ENCODE peak calls at places on chromosomes 2 and 18, in six cellular contexts. O is SK-N-SH, P is IMR-90, T is GM23338, K is GM12878, Q is astrocyte. I is an unnamed sample. For H4K20me1 and H3K4me1, the result is how much of the 10 kb centered on the place peaks cover.

GRCh38 chr18:73144030-73144429 is 276.2 kb upstream of the NETO1 start:
- DNase-seq in O (no peak), P (no peak), T (no peak), K (no peak), Q (no peak), I (no peak)

GRCh38 chr2:236833501-236834186 is 252.0 kb upstream of the COPS8 start:
- DNase-seq in O (no peak), P (peak), T (no peak), K (no peak), Q (peak), I (no peak)

GRCh38 chr2:156065912-156066311 is 266.6 kb downstream of the NR4A2 start:
- DNase-seq in O (no peak), P (no peak), T (peak), K (no peak), Q (no peak), I (no peak)

GRCh38 chr18:26268454-26268853 is 42.2 kb downstream of the TAF4B start:
- DNase-seq in O (no peak), P (no peak), T (no peak), K (no peak), Q (no peak), I (no peak)

GRCh38 chr2:141331127-141331526 is 799.7 kb downstream of the LRP1B start:
- DNase-seq in O (no peak), P (peak), T (no peak), K (no peak), Q (peak), I (peak)

GRCh38 chr2:242057379-242058040 is 188.0 kb downstream of the RTP5 start:
- DNase-seq in O (no peak), P (no peak), T (no peak), K (no peak), Q (no peak), I (no peak)

GRCh38 chr18:7084080-7084765 is 33.4 kb downstream of the LAMA1 start:
- DNase-seq in O (no peak), P (peak), T (no peak), K (peak), Q (peak), I (peak)

GRCh38 chr2:75533135-75533534 is 27.6 kb downstream of the EVA1A start:
- DNase-seq in O (no peak), P (no peak), T (no peak), K (no peak), Q (no peak), I (no peak)

GRCh38 chr18:44742741-44743311 is 62.1 kb downstream of the SETBP1 start:
- DNase-seq in O (peak), P (peak), T (peak), K (no peak), Q (peak), I (peak)

GRCh38 chr2:118078734-118079133 is 9.5 kb upstream of the INSIG2 start:
- DNase-seq in O (no peak), P (no peak), T (no peak), K (no peak), Q (no peak), I (no peak)

GRCh38 chr2:239395524-239395923 is 5.3 kb downstream of the HDAC4 start:
- DNase-seq in O (no peak), P (no peak), T (no peak), K (no peak), Q (no peak), I (no peak)

GRCh38 chr2:239394978-239395377 is 5.8 kb downstream of the HDAC4 start:
- DNase-seq in O (no peak), P (no peak), T (no peak), K (no peak), Q (no peak), I (no peak)

GRCh38 chr2:239393941-239394340 is 6.9 kb downstream of the HDAC4 start:
- DNase-seq in O (no peak), P (peak), T (no peak), K (no peak), Q (no peak), I (peak)

GRCh38 chr2:239393401-239393940 is 7.3 kb downstream of the HDAC4 start:
- DNase-seq in O (peak), P (no peak), T (no peak), K (no peak), Q (no peak), I (no peak)

DNA sequence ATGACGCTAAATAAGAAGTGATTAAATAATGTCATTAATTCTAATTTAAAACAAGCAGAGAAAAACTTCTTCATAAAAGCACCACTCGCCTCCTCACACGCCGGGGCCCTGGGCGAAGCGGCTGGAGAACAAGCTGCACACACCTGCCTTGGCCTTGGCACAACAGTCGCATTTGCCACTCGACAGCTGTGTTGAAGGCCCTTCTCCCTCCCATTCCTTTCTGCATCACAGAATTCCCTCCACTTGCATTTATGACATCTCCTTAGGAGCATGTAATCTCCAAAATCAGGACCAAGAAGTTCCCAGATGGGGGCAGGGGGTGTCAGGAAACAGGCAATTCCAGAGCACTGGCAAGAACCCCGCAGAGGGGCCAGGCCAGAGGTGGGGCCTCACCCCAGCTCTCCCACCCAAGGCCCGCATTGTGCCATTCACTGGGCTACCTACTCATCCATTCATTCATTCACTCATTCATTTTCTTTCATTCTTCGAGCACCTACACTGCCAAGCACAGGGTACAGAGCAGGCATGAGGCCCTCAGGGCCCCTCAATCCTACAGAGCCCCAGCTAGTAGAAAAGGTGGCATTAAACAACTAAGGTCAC is 6.4 kb downstream of the HDAC4 start:
- DNase-seq in O (no peak), P (no peak), T (no peak), K (no peak), Q (no peak), I (no peak)
- H4K20me1 ChIP-seq in O (under half), P (half or more), T (half or more), K (under half), Q (half or more), I (under half)

GRCh38 chr2:215747244-215747620 is 266.1 kb downstream of the MREG start:
- DNase-seq in O (no peak), P (peak), T (no peak), K (no peak), Q (peak), I (no peak)

GRCh38 chr2:215750763-215751162 is 262.6 kb downstream of the MREG start:
- DNase-seq in O (no peak), P (no peak), T (no peak), K (no peak), Q (no peak), I (no peak)

GRCh38 chr2:215749092-215749957 is 264.0 kb downstream of the MREG start:
- DNase-seq in O (no peak), P (peak), T (no peak), K (no peak), Q (peak), I (peak)

GRCh38 chr2:215746507-215747243 is 266.7 kb downstream of the MREG start:
- DNase-seq in O (no peak), P (no peak), T (no peak), K (no peak), Q (no peak), I (no peak)

GRCh38 chr2:215748446-215748845 is 264.9 kb downstream of the MREG start:
- DNase-seq in O (no peak), P (peak), T (no peak), K (no peak), Q (no peak), I (no peak)
- H3K4me1 ChIP-seq in O (under half), P (under half), T (under half), K (under half), Q (under half), I (under half)

GRCh38 chr18:12574494-12575185 is 83.3 kb downstream of the SPIRE1 start:
- DNase-seq in O (no peak), P (peak), T (no peak), K (no peak), Q (no peak), I (peak)

GRCh38 chr18:12564861-12565260 is 93.0 kb downstream of the SPIRE1 start:
- DNase-seq in O (no peak), P (no peak), T (no peak), K (no peak), Q (no peak), I (no peak)

GRCh38 chr18:12571617-12572016 is 86.3 kb downstream of the SPIRE1 start:
- DNase-seq in O (no peak), P (no peak), T (no peak), K (no peak), Q (no peak), I (no peak)

GRCh38 chr18:12567849-12568248 is 90.1 kb downstream of the SPIRE1 start:
- DNase-seq in O (no peak), P (no peak), T (no peak), K (no peak), Q (no peak), I (no peak)

DNA sequence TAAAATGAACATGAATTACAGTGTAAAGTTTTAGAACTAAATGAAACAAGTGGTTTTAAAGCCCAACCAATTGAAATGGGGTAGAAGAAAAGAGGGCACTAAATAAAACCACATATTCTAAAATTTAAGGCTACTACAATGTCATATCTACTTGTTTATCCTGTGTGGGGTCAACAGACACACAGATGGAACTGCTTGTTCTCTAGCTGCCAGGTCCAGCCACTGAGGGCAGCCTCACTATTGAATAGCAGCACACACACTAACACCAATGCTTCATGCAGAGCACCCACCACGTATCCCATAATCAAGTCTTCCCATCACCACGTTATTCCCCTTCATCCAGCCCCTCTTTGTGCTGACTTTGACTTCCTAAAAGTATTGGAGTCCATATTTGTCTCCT is 88.1 kb downstream of the SPIRE1 start:
- DNase-seq in O (no peak), P (no peak), T (no peak), K (no peak), Q (no peak), I (no peak)
- H4K20me1 ChIP-seq in O (under half), P (under half), T (under half), K (under half), Q (under half), I (under half)

DNA sequence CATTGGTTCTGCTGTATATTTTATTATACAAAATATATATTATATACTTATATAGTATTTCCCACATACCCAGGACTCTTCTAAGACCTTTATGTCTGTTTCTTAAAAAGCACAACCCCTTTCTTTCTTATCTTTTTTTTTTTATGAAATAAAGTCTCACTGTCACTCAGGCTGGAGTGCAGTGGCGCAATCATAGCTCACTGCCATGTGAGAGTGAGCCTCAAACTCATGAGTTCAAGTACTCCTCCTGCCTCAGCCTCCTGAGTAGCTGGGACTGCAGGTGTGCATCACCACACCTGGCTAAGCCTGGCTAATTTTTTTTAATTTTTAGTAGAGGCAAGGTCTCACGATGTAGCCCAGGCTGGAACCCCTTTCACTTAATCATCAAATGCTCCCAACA is 72.3 kb downstream of the CLHC1 start:
- DNase-seq in O (no peak), P (no peak), T (no peak), K (no peak), Q (no peak), I (no peak)
- H3K4me1 ChIP-seq in O (under half), P (under half), T (under half), K (under half), Q (half or more), I (under half)

GRCh38 chr2:45980161-45980852 is 316.9 kb upstream of the EPAS1 start:
- DNase-seq in O (no peak), P (no peak), T (no peak), K (no peak), Q (no peak), I (no peak)

GRCh38 chr2:45981388-45981930 is 315.7 kb upstream of the EPAS1 start:
- DNase-seq in O (no peak), P (no peak), T (no peak), K (no peak), Q (no peak), I (no peak)

GRCh38 chr2:45974762-45975408 is 322.3 kb upstream of the EPAS1 start:
- DNase-seq in O (no peak), P (no peak), T (no peak), K (peak), Q (no peak), I (no peak)

GRCh38 chr2:45975752-45976517 is 321.3 kb upstream of the EPAS1 start:
- DNase-seq in O (no peak), P (no peak), T (no peak), K (no peak), Q (no peak), I (no peak)

GRCh38 chr2:45978302-45978859 is 318.8 kb upstream of the EPAS1 start:
- DNase-seq in O (no peak), P (no peak), T (no peak), K (no peak), Q (no peak), I (no peak)
- H4K20me1 ChIP-seq in O (under half), P (under half), T (under half), K (under half), Q (under half), I (under half)